ENCODE peak calls at places on chromosomes 12 and 14, in seven cellular contexts. K, L, W, Z, Y, G and V are unnamed samples.

GRCh38 chr12:117441751-117442150 is 80.3 kb upstream of the NOS1 start:
- DNase-seq in K (no peak), L (no peak), W (no peak), Z (peak; percentile 0), Y (no peak), G (no peak), V (no peak)

GRCh38 chr12:43982544-43982943 is 146.7 kb downstream of the TMEM117 start:
- DNase-seq in K (no peak), L (no peak), W (no peak), Z (peak; percentile 19), Y (peak; percentile 9), G (no peak), V (no peak)

GRCh38 chr14:74531011-74531410 is 37.4 kb downstream of the ISCA2 start:
- DNase-seq in K (no peak), L (no peak), W (no peak), Z (no peak), Y (no peak), G (no peak), V (no peak)

GRCh38 chr14:102525213-102526143 is 15.9 kb upstream of the ANKRD9 start:
- DNase-seq in K (no peak), L (peak; percentile 70), W (no peak), Z (peak; percentile 75), Y (peak; percentile 59), G (peak; percentile 67), V (no peak)

GRCh38 chr12:53781218-53781801 is 29.5 kb upstream of the CISTR start:
- DNase-seq in K (no peak), L (no peak), W (no peak), Z (no peak), Y (peak; percentile 16), G (no peak), V (no peak)

GRCh38 chr14:94483729-94484275 is 7.8 kb upstream of the SERPINA9 start:
- DNase-seq in K (no peak), L (no peak), W (no peak), Z (no peak), Y (peak; percentile 56), G (no peak), V (no peak)

GRCh38 chr14:68961781-68962584 is 17.1 kb downstream of the ACTN1 start:
- DNase-seq in K (peak; percentile 80), L (no peak), W (no peak), Z (no peak), Y (peak; percentile 85), G (no peak), V (no peak)

GRCh38 chr12:117874842-117875434 is 93.9 kb downstream of the KSR2 start:
- DNase-seq in K (peak; percentile 19), L (peak; percentile 74), W (peak; percentile 65), Z (peak; percentile 66), Y (peak; percentile 35), G (peak; percentile 81), V (peak; percentile 13)

GRCh38 chr12:117069926-117070900 is 29.0 kb downstream of the TESC start:
- DNase-seq in K (no peak), L (no peak), W (no peak), Z (no peak), Y (no peak), G (no peak), V (no peak)

GRCh38 chr12:124053855-124054254 is 80.8 kb downstream of the ZNF664 start:
- DNase-seq in K (peak; percentile 52), L (no peak), W (peak; percentile 49), Z (peak; percentile 89), Y (peak; percentile 48), G (peak; percentile 87), V (peak; percentile 18)

GRCh38 chr12:2934371-2934770 is 24.8 kb upstream of the TEAD4 start:
- DNase-seq in K (no peak), L (no peak), W (no peak), Z (no peak), Y (no peak), G (no peak), V (no peak)

GRCh38 chr12:53005215-53005985 is 856 bp upstream of the EIF4B start:
- DNase-seq in K (peak; percentile 34), L (no peak), W (peak; percentile 29), Z (peak; percentile 20), Y (no peak), G (peak; percentile 23), V (no peak)

GRCh38 chr12:68327896-68328295 is 4.3 kb downstream of the MDM1 start:
- DNase-seq in K (no peak), L (no peak), W (no peak), Z (no peak), Y (no peak), G (no peak), V (no peak)

GRCh38 chr14:72736348-72736747 is 157.6 kb downstream of the DPF3 start:
- DNase-seq in K (no peak), L (no peak), W (no peak), Z (no peak), Y (peak; percentile 83), G (no peak), V (peak; percentile 60)
- TF ChIP-seq CTCF in K (no peak), L (no peak), W (no peak), Z (no peak), Y (no peak), G (peak; percentile 10), V (peak; percentile 24)

GRCh38 chr14:80956922-80957321 is 1.5 kb downstream of the TSHR start:
- DNase-seq in K (no peak), L (no peak), W (no peak), Z (no peak), Y (no peak), G (no peak), V (no peak)

GRCh38 chr14:80956105-80956504 is 684 bp downstream of the TSHR start:
- DNase-seq in K (no peak), L (no peak), W (no peak), Z (no peak), Y (no peak), G (no peak), V (no peak)

GRCh38 chr14:80955434-80955939 is at the start of gene TSHR:
- DNase-seq in K (no peak), L (no peak), W (no peak), Z (peak; percentile 23), Y (no peak), G (no peak), V (no peak)

GRCh38 chr14:80959448-80960006 is 4.1 kb downstream of the TSHR start:
- DNase-seq in K (no peak), L (peak; percentile 27), W (no peak), Z (no peak), Y (no peak), G (no peak), V (no peak)

GRCh38 chr14:80958258-80958657 is 2.8 kb downstream of the TSHR start:
- DNase-seq in K (no peak), L (no peak), W (no peak), Z (no peak), Y (no peak), G (no peak), V (no peak)
- H3K27ac ChIP-seq in K (no peak overlapping the region), L (no peak overlapping the region), W (no peak overlapping the region), Z (no peak overlapping the region), Y (no peak overlapping the region), G (no peak overlapping the region), V (no peak overlapping the region)

DNA sequence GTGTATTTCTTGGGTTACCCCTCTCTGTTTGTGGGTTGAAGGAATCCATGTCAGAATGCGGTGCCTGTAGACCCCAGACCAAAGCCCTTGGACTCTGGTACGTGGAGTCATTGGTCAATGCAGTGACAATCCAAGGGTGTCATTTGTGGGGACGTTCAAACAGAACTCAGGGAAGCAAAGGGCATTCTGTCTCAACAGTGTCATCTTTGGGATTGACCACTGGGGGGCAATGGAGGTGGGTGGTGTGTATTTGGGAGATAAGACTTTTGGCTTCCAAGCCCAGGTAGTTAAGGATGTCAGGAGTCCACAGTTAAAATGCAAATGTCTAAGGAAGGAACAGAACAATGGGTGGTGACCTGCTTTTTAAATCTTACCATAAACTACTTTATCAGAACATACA is 54.6 kb upstream of the CCDC175 start:
- DNase-seq in K (no peak), L (no peak), W (no peak), Z (peak; percentile 2), Y (no peak), G (no peak), V (no peak)
- TF ChIP-seq CTCF in K (no peak), L (no peak), W (no peak), Z (peak; percentile 13), Y (no peak), G (no peak), V (peak; percentile 23)

GRCh38 chr12:32493282-32493681 is 93.9 kb downstream of the FGD4 start:
- DNase-seq in K (no peak), L (no peak), W (no peak), Z (no peak), Y (no peak), G (no peak), V (no peak)
- H3K27ac ChIP-seq in K (no peak overlapping the region), L (no peak overlapping the region), W (no peak overlapping the region), Z (no peak overlapping the region), Y (no peak overlapping the region), G (no peak overlapping the region), V (no peak overlapping the region)

GRCh38 chr14:35400707-35401421 is 3.7 kb downstream of the NFKBIA start:
- DNase-seq in K (no peak), L (no peak), W (no peak), Z (peak; percentile 62), Y (no peak), G (peak; percentile 35), V (no peak)
- TF ChIP-seq CTCF in K (no peak), L (no peak), W (no peak), Z (no peak), Y (no peak), G (no peak), V (no peak)

DNA sequence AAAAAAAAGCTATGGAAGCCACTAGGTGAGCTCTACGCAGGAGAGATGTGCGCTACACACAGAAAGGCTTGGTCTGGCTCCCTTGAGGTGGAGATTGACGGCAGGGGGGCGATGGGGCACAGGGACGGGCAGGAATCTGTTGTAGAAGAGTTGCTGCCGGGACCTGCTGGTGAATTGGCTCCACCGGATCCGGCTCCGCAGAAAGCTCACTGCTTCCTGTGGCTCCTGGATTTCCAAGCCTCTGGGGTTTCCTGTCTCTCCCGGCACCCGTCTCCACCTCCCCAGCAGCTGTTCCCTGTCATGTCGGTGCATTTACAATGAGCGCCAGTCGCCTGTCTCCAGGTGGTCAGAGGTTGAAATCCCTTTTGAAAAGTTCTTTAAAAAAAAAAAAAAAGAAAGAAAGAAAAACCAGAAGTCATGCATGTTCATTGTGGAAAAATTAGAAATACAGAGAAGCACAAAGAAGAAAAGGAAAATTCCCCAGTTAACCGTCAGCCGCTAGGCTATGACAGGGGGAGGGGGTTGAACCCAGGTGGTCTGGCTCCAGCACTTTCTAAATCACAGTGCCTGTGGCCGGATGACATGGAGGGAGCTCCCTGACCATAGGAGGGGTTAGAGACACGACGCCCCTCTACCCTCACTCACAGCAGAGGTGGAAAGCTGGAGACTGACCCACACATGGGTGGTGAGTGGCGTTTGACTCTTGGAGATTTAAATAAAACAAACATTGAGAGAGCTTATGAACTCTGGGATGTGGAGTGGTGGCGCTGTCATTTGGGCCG is 20.8 kb downstream of the FAM222A start:
- DNase-seq in K (peak; percentile 9), L (no peak), W (no peak), Z (peak; percentile 62), Y (peak; percentile 1), G (no peak), V (no peak)
- H3K27ac ChIP-seq in K (no peak overlapping the region), L (no peak overlapping the region), W (no peak overlapping the region), Z (no peak overlapping the region), Y (no peak overlapping the region), G (no peak overlapping the region), V (no peak overlapping the region)